ENCODE peak calls at places on chromosomes 2 and 18, in ten cellular contexts. Q is foreskin keratinocyte, L is mammary epithelial cell, E is left lung, B is A549, R is tibial nerve, G is lung, X is fibroblast of lung, F is upper lobe of left lung, Y is sigmoid colon. N is an unnamed sample.

GRCh38 chr2:33342705-33343104 is 133.7 kb upstream of the RASGRP3 start:
- DNase-seq in Q (no peak), L (no peak), E (no peak), B (no peak), R (no peak), G (no peak), X (no peak), F (no peak), Y (no peak), N (no peak)

GRCh38 chr2:190589008-190589407 is 54.5 kb upstream of the NEMP2 start:
- DNase-seq in Q (no peak), L (no peak), E (no peak), B (no peak), R (no peak), G (no peak), X (no peak), F (no peak), Y (no peak), N (no peak)

GRCh38 chr2:3248754-3249476 is 128.7 kb downstream of the EIPR1 start:
- DNase-seq in Q (no peak), L (no peak), E (no peak), B (no peak), R (no peak), G (no peak), X (no peak), F (no peak), Y (no peak), N (no peak)

GRCh38 chr2:85703329-85703728 is 9.2 kb downstream of the GNLY start:
- DNase-seq in Q (no peak), L (no peak), E (no peak), B (no peak), R (no peak), G (no peak), X (no peak), F (no peak), Y (no peak), N (no peak)

GRCh38 chr18:63376493-63377053 is 9.6 kb upstream of the KDSR start:
- DNase-seq in Q (peak; percentile 9), L (peak; percentile 31), E (no peak), B (no peak), R (no peak), G (no peak), X (peak; percentile 67), F (no peak), Y (no peak), N (no peak)

GRCh38 chr2:217953011-217953481 is 49.7 kb downstream of the TNS1 start:
- DNase-seq in Q (no peak), L (no peak), E (no peak), B (no peak), R (peak; percentile 54), G (no peak), X (peak; percentile 53), F (no peak), Y (peak; percentile 90), N (no peak)

GRCh38 chr2:166375205-166375735 is 474 bp downstream of the SCN9A start:
- DNase-seq in Q (no peak), L (no peak), E (no peak), B (no peak), R (no peak), G (no peak), X (peak; percentile 42), F (no peak), Y (no peak), N (no peak)

GRCh38 chr2:6665093-6665721 is 200.5 kb downstream of the CMPK2 start:
- DNase-seq in Q (no peak), L (no peak), E (no peak), B (no peak), R (no peak), G (no peak), X (no peak), F (no peak), Y (no peak), N (no peak)

GRCh38 chr2:70686577-70687460 is 81.2 kb downstream of the ADD2 start:
- DNase-seq in Q (peak; percentile 49), L (peak; percentile 30), E (no peak), B (peak; percentile 93), R (no peak), G (no peak), X (peak; percentile 34), F (no peak), Y (peak; percentile 38), N (no peak)

GRCh38 chr2:105787376-105788318 is 42.9 kb downstream of the NCK2 start:
- DNase-seq in Q (no peak), L (no peak), E (no peak), B (no peak), R (no peak), G (no peak), X (no peak), F (no peak), Y (no peak), N (no peak)

GRCh38 chr18:11042247-11042646 is 107.1 kb downstream of the PIEZO2 start:
- DNase-seq in Q (no peak), L (no peak), E (no peak), B (no peak), R (no peak), G (peak; percentile 41), X (peak; percentile 88), F (peak; percentile 40), Y (no peak), N (no peak)

GRCh38 chr18:23927821-23928746 is 86.5 kb upstream of the TTC39C start:
- DNase-seq in Q (no peak), L (no peak), E (no peak), B (no peak), R (no peak), G (no peak), X (no peak), F (no peak), Y (no peak), N (no peak)

GRCh38 chr2:39099820-39100728 is 20.8 kb downstream of the SOS1 start:
- DNase-seq in Q (peak; percentile 93), L (peak; percentile 75), E (no peak), B (no peak), R (no peak), G (no peak), X (no peak), F (no peak), Y (no peak), N (no peak)

GRCh38 chr2:162925595-162925994 is 87.0 kb upstream of the KCNH7 start:
- DNase-seq in Q (peak; percentile 82), L (peak; percentile 70), E (no peak), B (no peak), R (no peak), G (no peak), X (no peak), F (no peak), Y (no peak), N (no peak)

GRCh38 chr2:201257941-201258665 is 2.2 kb upstream of the CASP8 start:
- DNase-seq in Q (peak; percentile 88), L (peak; percentile 91), E (peak; percentile 85), B (peak; percentile 55), R (peak; percentile 60), G (peak; percentile 93), X (peak; percentile 81), F (no peak), Y (peak; percentile 79), N (peak; percentile 72)
- H3K4me1 ChIP-seq in Q (peaks cover 14% of the 10 kb centered on the region), L (peaks cover 24% of the 10 kb centered on the region), E (peaks cover 18% of the 10 kb centered on the region), B (peaks cover 47% of the 10 kb centered on the region), R (peaks cover 14% of the 10 kb centered on the region), G (no peaks in the 10 kb centered on the region), X (peaks cover 18% of the 10 kb centered on the region), F (peaks cover 57% of the 10 kb centered on the region), Y (no peaks in the 10 kb centered on the region), N (peaks cover 17% of the 10 kb centered on the region)

GRCh38 chr2:104215269-104216161 is 638.4 kb upstream of the POU3F3 start:
- DNase-seq in Q (no peak), L (no peak), E (no peak), B (no peak), R (no peak), G (no peak), X (no peak), F (no peak), Y (no peak), N (no peak)
- TF ChIP-seq CTCF in Q (no peak), L (no peak), E (no peak), B (no peak), R (no peak), G (no peak), X (no peak), F (no peak), Y (no peak), N (no peak)

GRCh38 chr2:177244244-177244771 is 20.2 kb downstream of the NFE2L2 start:
- DNase-seq in Q (no peak), L (no peak), E (no peak), B (no peak), R (no peak), G (no peak), X (no peak), F (no peak), Y (no peak), N (no peak)

GRCh38 chr2:177243476-177243875 is 21.1 kb downstream of the NFE2L2 start:
- DNase-seq in Q (no peak), L (no peak), E (no peak), B (no peak), R (no peak), G (no peak), X (no peak), F (no peak), Y (no peak), N (no peak)

GRCh38 chr2:177243073-177243472 is 21.5 kb downstream of the NFE2L2 start:
- DNase-seq in Q (no peak), L (no peak), E (no peak), B (no peak), R (no peak), G (no peak), X (no peak), F (no peak), Y (peak; percentile 44), N (no peak)

GRCh38 chr2:177241771-177242135 is 22.8 kb downstream of the NFE2L2 start:
- DNase-seq in Q (no peak), L (no peak), E (no peak), B (no peak), R (no peak), G (no peak), X (no peak), F (no peak), Y (no peak), N (no peak)

DNA sequence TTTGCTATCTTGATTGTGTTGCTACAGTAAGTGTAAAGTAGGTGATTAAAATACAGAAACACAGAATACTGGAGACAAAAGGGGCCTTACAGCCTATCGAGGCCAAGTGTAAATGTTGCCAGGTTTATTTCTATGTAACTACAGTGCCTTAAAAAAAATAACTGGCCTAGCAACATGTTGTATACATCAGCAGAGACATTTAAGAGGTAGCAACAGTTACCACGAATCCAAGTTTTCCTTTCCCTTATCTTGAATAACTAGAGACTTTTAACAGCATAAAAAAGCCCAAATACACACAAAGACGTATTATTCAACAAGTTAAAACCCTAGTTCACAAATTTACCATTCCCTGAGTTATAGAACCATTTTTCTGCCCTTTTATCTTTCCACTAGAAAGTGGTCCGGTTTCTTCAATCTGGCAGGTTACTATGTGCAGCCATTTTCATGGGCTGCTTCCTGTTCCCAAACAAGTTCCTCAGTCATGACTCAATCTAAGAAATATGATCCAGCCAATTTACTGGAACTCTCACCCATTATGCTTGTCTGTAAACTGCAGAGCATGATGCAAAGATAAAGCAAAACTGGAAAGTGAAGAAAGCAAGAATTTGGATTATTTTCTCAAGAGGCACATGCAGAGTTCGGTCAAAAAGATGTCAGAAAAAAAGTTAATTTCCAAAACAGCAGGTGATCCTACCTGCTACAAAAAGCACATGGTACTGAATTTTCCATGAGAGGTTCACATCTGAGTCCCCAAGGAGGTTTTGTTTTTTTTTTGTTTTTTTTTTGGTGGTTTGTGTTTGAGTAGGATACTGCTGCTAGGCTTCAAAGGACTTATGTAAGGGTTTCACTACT is 22.2 kb downstream of the NFE2L2 start:
- DNase-seq in Q (peak; percentile 80), L (peak; percentile 78), E (no peak), B (peak; percentile 82), R (peak; percentile 43), G (no peak), X (peak; percentile 97), F (no peak), Y (peak; percentile 67), N (no peak)
- H3K4me1 ChIP-seq in Q (peaks cover 57% of the 10 kb centered on the region), L (peaks cover 51% of the 10 kb centered on the region), E (peaks cover 65% of the 10 kb centered on the region), B (peaks cover 98% of the 10 kb centered on the region), R (peaks cover 91% of the 10 kb centered on the region), G (peaks cover 67% of the 10 kb centered on the region), X (peaks cover 42% of the 10 kb centered on the region), F (peaks cover 96% of the 10 kb centered on the region), Y (no peaks in the 10 kb centered on the region), N (no peaks in the 10 kb centered on the region)

GRCh38 chr2:119871725-119872124 is 112.0 kb downstream of the PTPN4 start:
- DNase-seq in Q (peak; percentile 72), L (peak; percentile 40), E (no peak), B (no peak), R (no peak), G (no peak), X (no peak), F (no peak), Y (no peak), N (no peak)
- TF ChIP-seq CTCF in Q (no peak), L (no peak), E (no peak), B (no peak), R (no peak), G (no peak), X (no peak), F (no peak), Y (no peak), N (no peak)

N was measured in right atrium auricular region.